ENCODE peak calls at places on chromosomes 11 and 22, in nine cellular contexts. Q is cardiac muscle cell; O is AG04450; K is HuH-7.5; Z is stimulated activated CD8-positive, alpha-beta memory T cell treated with anti-CD3 and anti-CD28 coated beads, Interleukin-4, amount 100 ng/mL, for 4 hours; R is RWPE1; H is NCI-H1417; F is stimulated activated naive CD8-positive, alpha-beta T cell treated with anti-CD3 and anti-CD28 coated beads, Interleukin-15, Interleukin-2, amounts not matched to agents 100 U/mL and 50 U/mL, for 24 hours; N is NCI-H1105. J is an unnamed sample.
A peak's percentile ranks its signal among the peaks of the same experiment; 100 is the strongest.

GRCh38 chr11:975824-976223 is 50.2 kb downstream of the AP2A2 start:
- DNase-seq in Q (peak; percentile 54), O (peak; percentile 4), K (no peak), Z (no peak), R (no peak), H (peak; percentile 2), F (no peak), N (no peak), J (no peak)

GRCh38 chr11:116782728-116783127 is 5.1 kb downstream of the ZPR1 start:
- DNase-seq in Q (peak; percentile 76), O (no peak), K (no peak), Z (no peak), R (no peak), H (no peak), F (no peak), N (no peak), J (no peak)

GRCh38 chr22:36466258-36466657 is 15.2 kb downstream of the TXN2 start:
- DNase-seq in Q (no peak), O (no peak), K (no peak), Z (no peak), R (no peak), H (no peak), F (no peak), N (no peak), J (no peak)

GRCh38 chr11:18564149-18564548 is 24.4 kb downstream of the UEVLD start:
- DNase-seq in Q (no peak), O (no peak), K (no peak), Z (no peak), R (no peak), H (no peak), F (no peak), N (no peak), J (no peak)

GRCh38 chr11:3854977-3855807 is at the start of gene STIM1:
- DNase-seq in Q (peak; percentile 96), O (peak; percentile 83), K (peak; percentile 83), Z (peak; percentile 96), R (peak; percentile 94), H (peak; percentile 94), F (peak; percentile 99), N (peak; percentile 92), J (peak; percentile 45)

GRCh38 chr11:63613517-63614135 is 607 bp downstream of the PLAAT3 start:
- DNase-seq in Q (peak; percentile 48), O (no peak), K (peak; percentile 91), Z (no peak), R (no peak), H (peak; percentile 59), F (peak; percentile 46), N (no peak), J (no peak)

GRCh38 chr11:19524171-19524671 is 188.4 kb upstream of the NAV2 start:
- DNase-seq in Q (no peak), O (no peak), K (no peak), Z (no peak), R (no peak), H (no peak), F (no peak), N (no peak), J (no peak)

GRCh38 chr11:120079750-120080610 is 57.9 kb downstream of the TRIM29 start:
- DNase-seq in Q (no peak), O (no peak), K (no peak), Z (no peak), R (no peak), H (no peak), F (peak; percentile 40), N (no peak), J (no peak)

GRCh38 chr11:11691296-11692141 is 69.7 kb upstream of the GALNT18 start:
- DNase-seq in Q (no peak), O (no peak), K (no peak), Z (no peak), R (no peak), H (peak; percentile 84), F (no peak), N (no peak), J (no peak)

GRCh38 chr11:35794850-35795249 is 132.3 kb downstream of the TRIM44 start:
- DNase-seq in Q (no peak), O (peak; percentile 47), K (no peak), Z (no peak), R (peak; percentile 71), H (no peak), F (no peak), N (no peak), J (peak; percentile 56)

GRCh38 chr11:66317766-66318575 is 1.1 kb upstream of the CD248 start:
- DNase-seq in Q (peak; percentile 97), O (peak; percentile 74), K (peak; percentile 99), Z (no peak), R (no peak), H (no peak), F (peak; percentile 77), N (no peak), J (no peak)

GRCh38 chr22:21738966-21739365 is 3.4 kb upstream of the YPEL1 start:
- DNase-seq in Q (no peak), O (no peak), K (no peak), Z (no peak), R (no peak), H (no peak), F (no peak), N (no peak), J (no peak)

GRCh38 chr11:11998091-11998781 is 10.2 kb downstream of the DKK3 start:
- DNase-seq in Q (peak; percentile 86), O (peak; percentile 69), K (no peak), Z (no peak), R (peak; percentile 93), H (no peak), F (no peak), N (no peak), J (peak; percentile 63)

GRCh38 chr22:43186272-43187170 is at the start of gene TTLL12:
- DNase-seq in Q (peak; percentile 73), O (no peak), K (peak; percentile 66), Z (no peak), R (peak; percentile 63), H (peak; percentile 59), F (peak; percentile 65), N (peak; percentile 8), J (no peak)

GRCh38 chr11:57792870-57793269 is 31.3 kb downstream of the CTNND1 start:
- DNase-seq in Q (no peak), O (no peak), K (peak; percentile 77), Z (no peak), R (peak; percentile 26), H (no peak), F (no peak), N (no peak), J (no peak)

GRCh38 chr11:13016415-13016814 is 7.3 kb downstream of the RASSF10 start:
- DNase-seq in Q (no peak), O (no peak), K (no peak), Z (no peak), R (no peak), H (peak; percentile 46), F (no peak), N (no peak), J (no peak)

GRCh38 chr22:35334010-35334409 is 34.3 kb downstream of the TOM1 start:
- DNase-seq in Q (no peak), O (no peak), K (no peak), Z (no peak), R (no peak), H (no peak), F (peak; percentile 36), N (no peak), J (no peak)

GRCh38 chr11:79092791-79093313 is 348.0 kb downstream of the TENM4 start:
- DNase-seq in Q (peak; percentile 99), O (peak; percentile 99), K (no peak), Z (no peak), R (peak; percentile 94), H (no peak), F (no peak), N (no peak), J (peak; percentile 99)

GRCh38 chr11:45921561-45922424 is 663 bp upstream of the LARGE2 start:
- DNase-seq in Q (no peak), O (no peak), K (peak; percentile 59), Z (no peak), R (no peak), H (peak; percentile 90), F (no peak), N (peak; percentile 93), J (no peak)

GRCh38 chr11:48019230-48019584 is 38.8 kb downstream of the PTPRJ start:
- DNase-seq in Q (peak; percentile 44), O (no peak), K (no peak), Z (no peak), R (no peak), H (peak; percentile 55), F (no peak), N (no peak), J (no peak)

GRCh38 chr11:119019996-119020395 is 1.4 kb downstream of the TRAPPC4 start:
- DNase-seq in Q (no peak), O (no peak), K (no peak), Z (no peak), R (no peak), H (no peak), F (no peak), N (no peak), J (no peak)

GRCh38 chr11:86246293-86246675 is 1.7 kb downstream of the EED start:
- DNase-seq in Q (no peak), O (no peak), K (no peak), Z (no peak), R (no peak), H (no peak), F (no peak), N (no peak), J (no peak)

GRCh38 chr11:104060004-104060403 is 23.6 kb downstream of the DDI1 start:
- DNase-seq in Q (peak; percentile 40), O (no peak), K (no peak), Z (no peak), R (no peak), H (no peak), F (no peak), N (no peak), J (no peak)

GRCh38 chr11:128488471-128488870 is 98.9 kb downstream of the ETS1 start:
- DNase-seq in Q (peak; percentile 95), O (peak; percentile 81), K (no peak), Z (no peak), R (peak; percentile 73), H (no peak), F (no peak), N (no peak), J (no peak)

GRCh38 chr11:93718057-93718563 is 23.2 kb downstream of the TAF1D start:
- DNase-seq in Q (no peak), O (no peak), K (no peak), Z (no peak), R (no peak), H (no peak), F (no peak), N (no peak), J (no peak)

GRCh38 chr11:75174781-75175370 is 24.0 kb downstream of the SLCO2B1 start:
- DNase-seq in Q (no peak), O (no peak), K (no peak), Z (no peak), R (no peak), H (no peak), F (no peak), N (no peak), J (peak; percentile 7)

GRCh38 chr22:25702046-25702445 is 39.9 kb upstream of the MYO18B start:
- DNase-seq in Q (peak; percentile 51), O (no peak), K (no peak), Z (no peak), R (peak; percentile 10), H (peak; percentile 49), F (no peak), N (peak; percentile 5), J (no peak)

GRCh38 chr11:124761301-124762021 is 629 bp downstream of the ESAM start:
- DNase-seq in Q (no peak), O (no peak), K (no peak), Z (no peak), R (no peak), H (no peak), F (peak; percentile 42), N (no peak), J (no peak)

GRCh38 chr11:872799-873198 is 30.1 kb downstream of the TSPAN4 start:
- DNase-seq in Q (no peak), O (no peak), K (no peak), Z (no peak), R (no peak), H (no peak), F (no peak), N (no peak), J (no peak)

GRCh38 chr11:10878408-10879214 is 20.8 kb upstream of the ZBED5 start:
- DNase-seq in Q (peak; percentile 84), O (peak; percentile 23), K (no peak), Z (no peak), R (no peak), H (peak; percentile 38), F (no peak), N (peak; percentile 39), J (no peak)

GRCh38 chr22:46370584-46371373 is 35.3 kb downstream of the TRMU start:
- DNase-seq in Q (no peak), O (no peak), K (no peak), Z (no peak), R (no peak), H (no peak), F (no peak), N (no peak), J (no peak)

J was measured in AG04449.